ENCODE peak calls at places on chromosomes 2 and 18, in nine cellular contexts. X, Z, Y, P, G, Q, T, I and E are unnamed samples.

GRCh38 chr2:10817413-10817812 is 4.8 kb upstream of the PDIA6 start:
- DNase-seq in X (no peak), Z (no peak), Y (no peak), P (no peak), G (peak; percentile 34), Q (peak; percentile 52), T (no peak), I (peak; percentile 72), E (no peak)

GRCh38 chr2:127605691-127606277 is 40.2 kb upstream of the GPR17 start:
- DNase-seq in X (no peak), Z (no peak), Y (no peak), P (no peak), G (no peak), Q (no peak), T (no peak), I (no peak), E (no peak)

GRCh38 chr2:14480906-14481305 is 151.6 kb upstream of the LRATD1 start:
- DNase-seq in X (peak; percentile 25), Z (no peak), Y (no peak), P (no peak), G (no peak), Q (no peak), T (no peak), I (no peak), E (no peak)

GRCh38 chr2:16666453-16666801 is 793 bp upstream of the CYRIA start:
- DNase-seq in X (no peak), Z (no peak), Y (no peak), P (no peak), G (peak; percentile 44), Q (no peak), T (no peak), I (no peak), E (no peak)

GRCh38 chr18:57141208-57142129 is 5.4 kb upstream of the BOD1L2 start:
- DNase-seq in X (no peak), Z (no peak), Y (no peak), P (no peak), G (peak; percentile 90), Q (peak; percentile 97), T (no peak), I (peak; percentile 28), E (no peak)

GRCh38 chr18:56570971-56571370 is 67.4 kb downstream of the TXNL1 start:
- DNase-seq in X (peak; percentile 28), Z (no peak), Y (no peak), P (no peak), G (no peak), Q (no peak), T (no peak), I (no peak), E (no peak)

GRCh38 chr18:22268641-22269128 is 99.3 kb downstream of the GATA6 start:
- DNase-seq in X (peak; percentile 46), Z (no peak), Y (no peak), P (no peak), G (peak; percentile 25), Q (no peak), T (no peak), I (no peak), E (no peak)

GRCh38 chr2:111652038-111652437 is 232.0 kb downstream of the ANAPC1 start:
- DNase-seq in X (no peak), Z (no peak), Y (no peak), P (no peak), G (peak; percentile 41), Q (no peak), T (no peak), I (no peak), E (no peak)

GRCh38 chr2:194870974-194871535 is 786.0 kb upstream of the SLC39A10 start:
- DNase-seq in X (no peak), Z (no peak), Y (no peak), P (no peak), G (no peak), Q (no peak), T (no peak), I (no peak), E (no peak)

GRCh38 chr2:207810200-207810788 is 40.6 kb upstream of the FZD5 start:
- DNase-seq in X (no peak), Z (no peak), Y (no peak), P (no peak), G (no peak), Q (no peak), T (no peak), I (no peak), E (no peak)

GRCh38 chr18:63180333-63180732 is 139.2 kb downstream of the BCL2 start:
- DNase-seq in X (no peak), Z (no peak), Y (no peak), P (no peak), G (no peak), Q (no peak), T (no peak), I (no peak), E (no peak)

GRCh38 chr18:26488417-26489009 is 59.8 kb downstream of the KCTD1 start:
- DNase-seq in X (no peak), Z (no peak), Y (no peak), P (no peak), G (peak; percentile 60), Q (no peak), T (no peak), I (no peak), E (no peak)

GRCh38 chr2:203936535-203936934 is at the start of gene ICOS:
- DNase-seq in X (no peak), Z (no peak), Y (peak; percentile 15), P (no peak), G (no peak), Q (no peak), T (no peak), I (no peak), E (no peak)

GRCh38 chr2:181131584-181131983 is 151.2 kb downstream of the UBE2E3 start:
- DNase-seq in X (no peak), Z (no peak), Y (no peak), P (no peak), G (no peak), Q (peak; percentile 9), T (no peak), I (no peak), E (no peak)

GRCh38 chr2:96247009-96247408 is 18.8 kb downstream of the TMEM127 start:
- DNase-seq in X (no peak), Z (no peak), Y (no peak), P (no peak), G (no peak), Q (no peak), T (no peak), I (no peak), E (no peak)

GRCh38 chr2:232299084-232299483 is 79.5 kb upstream of the ALPP start:
- DNase-seq in X (no peak), Z (no peak), Y (no peak), P (no peak), G (no peak), Q (no peak), T (no peak), I (no peak), E (no peak)

GRCh38 chr2:161898633-161899032 is 175.4 kb downstream of the DPP4 start:
- DNase-seq in X (no peak), Z (no peak), Y (no peak), P (no peak), G (no peak), Q (no peak), T (no peak), I (no peak), E (no peak)

GRCh38 chr2:27992787-27993747 is 102.5 kb downstream of the BABAM2 start:
- DNase-seq in X (no peak), Z (no peak), Y (no peak), P (no peak), G (peak; percentile 77), Q (no peak), T (no peak), I (peak; percentile 52), E (no peak)

GRCh38 chr18:72206814-72207213 is 337.3 kb downstream of the CBLN2 start:
- DNase-seq in X (no peak), Z (no peak), Y (no peak), P (no peak), G (no peak), Q (no peak), T (no peak), I (no peak), E (no peak)

GRCh38 chr18:72762505-72763122 is 105.2 kb downstream of the NETO1 start:
- DNase-seq in X (peak; percentile 69), Z (peak; percentile 57), Y (no peak), P (peak; percentile 64), G (peak; percentile 81), Q (peak; percentile 72), T (no peak), I (peak; percentile 31), E (peak; percentile 45)

GRCh38 chr2:171086352-171087290 is 74.1 kb downstream of the TLK1 start:
- DNase-seq in X (peak; percentile 67), Z (peak; percentile 46), Y (peak; percentile 37), P (peak; percentile 44), G (peak; percentile 58), Q (peak; percentile 76), T (peak; percentile 26), I (peak; percentile 50), E (peak; percentile 10)

GRCh38 chr2:187640926-187641510 is 86.8 kb upstream of the TFPI start:
- DNase-seq in X (no peak), Z (no peak), Y (no peak), P (peak; percentile 73), G (no peak), Q (no peak), T (no peak), I (no peak), E (no peak)

GRCh38 chr18:48986851-48987761 is 36.3 kb upstream of the SMAD7 start:
- DNase-seq in X (no peak), Z (no peak), Y (no peak), P (no peak), G (no peak), Q (no peak), T (no peak), I (no peak), E (no peak)

GRCh38 chr2:110116033-110116710 is 550 bp upstream of the MALL start:
- DNase-seq in X (peak; percentile 34), Z (peak; percentile 46), Y (no peak), P (peak; percentile 54), G (peak; percentile 65), Q (peak; percentile 34), T (no peak), I (peak; percentile 75), E (no peak)

GRCh38 chr18:59902180-59902992 is 2.6 kb downstream of the PMAIP1 start:
- DNase-seq in X (no peak), Z (no peak), Y (no peak), P (no peak), G (no peak), Q (no peak), T (no peak), I (no peak), E (no peak)

GRCh38 chr2:150211164-150211631 is 276.3 kb downstream of the RND3 start:
- DNase-seq in X (no peak), Z (no peak), Y (no peak), P (peak; percentile 4), G (peak; percentile 16), Q (no peak), T (no peak), I (no peak), E (peak; percentile 68)